ENCODE peak calls at places on chromosomes 5 and 9, in six cellular contexts. I, Q, B, J, Z and N are unnamed samples.

GRCh38 chr5:145903862-145904261 is 31.0 kb upstream of the GRXCR2 start:
- DNase-seq in Z (no peak), B (no peak), Q (no peak), J (no peak), I (no peak), N (no peak)

GRCh38 chr5:55427157-55427556 is 107.6 kb downstream of the PLPP1 start:
- DNase-seq in B (no peak), J (peak), Z (no peak), I (no peak), Q (no peak), N (no peak)

GRCh38 chr9:129324808-129325491 is 146.9 kb upstream of the IER5L start:
- DNase-seq in J (no peak), B (no peak), Q (no peak), I (no peak), Z (no peak), N (no peak)

GRCh38 chr9:106450549-106450948 is 412.4 kb upstream of the ZNF462 start:
- DNase-seq in B (no peak), Z (no peak), I (no peak), Q (no peak), J (no peak), N (no peak)

GRCh38 chr5:80246995-80247729 is 8.7 kb downstream of the SERINC5 start:
- DNase-seq in Q (peak), J (peak), I (peak), Z (peak), B (no peak), N (peak)

GRCh38 chr5:147578228-147579024 is 68.6 kb upstream of the DPYSL3 start:
- DNase-seq in I (no peak), Q (peak), Z (no peak), J (peak), B (no peak), N (peak)

GRCh38 chr9:14030350-14030823 is 283.6 kb downstream of the NFIB start:
- DNase-seq in B (no peak), Q (peak), J (peak), I (no peak), Z (no peak), N (no peak)

GRCh38 chr9:136629879-136630661 is 32.6 kb upstream of the EGFL7 start:
- DNase-seq in I (peak), J (peak), B (peak), Z (no peak), Q (no peak), N (peak)

GRCh38 chr5:42676362-42676761 is 80.3 kb upstream of the CCDC152 start:
- DNase-seq in Z (no peak), I (no peak), J (no peak), Q (no peak), B (no peak), N (no peak)

GRCh38 chr5:139296862-139297326 is 3.4 kb downstream of the MATR3 start:
- DNase-seq in Z (no peak), J (no peak), B (peak), I (no peak), Q (no peak), N (no peak)

GRCh38 chr9:137217276-137218211 is 4.5 kb downstream of the RNF208 start:
- DNase-seq in Q (no peak), J (no peak), I (peak), B (peak), Z (no peak), N (peak)

GRCh38 chr5:540215-541147 is 16.2 kb upstream of the SLC9A3 start:
- DNase-seq in Z (no peak), I (no peak), J (no peak), B (no peak), Q (no peak), N (no peak)

GRCh38 chr5:43620944-43621505 is 18.0 kb downstream of the NNT start:
- DNase-seq in J (no peak), Z (no peak), Q (no peak), B (no peak), I (no peak), N (no peak)

GRCh38 chr9:130359819-130360218 is 84.9 kb upstream of the ASS1 start:
- DNase-seq in Q (no peak), I (peak), B (no peak), Z (no peak), J (no peak), N (no peak)

GRCh38 chr9:69658987-69659677 is 13.0 kb downstream of the APBA1 start:
- DNase-seq in J (no peak), I (no peak), Q (no peak), Z (no peak), B (no peak), N (no peak)

GRCh38 chr9:69660304-69660703 is 11.9 kb downstream of the APBA1 start:
- DNase-seq in B (no peak), Z (no peak), Q (no peak), J (no peak), I (no peak), N (no peak)

GRCh38 chr9:69653261-69653660 is 18.9 kb downstream of the APBA1 start:
- DNase-seq in Z (no peak), I (no peak), J (no peak), Q (no peak), B (no peak), N (no peak)

GRCh38 chr9:69655065-69655464 is 17.1 kb downstream of the APBA1 start:
- DNase-seq in Q (no peak), Z (no peak), J (no peak), B (no peak), I (no peak), N (no peak)

GRCh38 chr9:69657269-69657668 is 14.9 kb downstream of the APBA1 start:
- DNase-seq in J (no peak), Z (no peak), Q (no peak), B (no peak), I (no peak), N (no peak)
- TF ChIP-seq CHD2 in J (no peak), Z (no peak), Q (no peak), B (no peak), I (no peak), N (no peak)

GRCh38 chr9:38385896-38386295 is 6.6 kb upstream of the ALDH1B1 start:
- DNase-seq in J (no peak), Z (no peak), Q (no peak), B (no peak), I (no peak), N (no peak)
- TF ChIP-seq CHD2 in J (no peak), Z (no peak), Q (no peak), B (no peak), I (no peak), N (no peak)

DNA sequence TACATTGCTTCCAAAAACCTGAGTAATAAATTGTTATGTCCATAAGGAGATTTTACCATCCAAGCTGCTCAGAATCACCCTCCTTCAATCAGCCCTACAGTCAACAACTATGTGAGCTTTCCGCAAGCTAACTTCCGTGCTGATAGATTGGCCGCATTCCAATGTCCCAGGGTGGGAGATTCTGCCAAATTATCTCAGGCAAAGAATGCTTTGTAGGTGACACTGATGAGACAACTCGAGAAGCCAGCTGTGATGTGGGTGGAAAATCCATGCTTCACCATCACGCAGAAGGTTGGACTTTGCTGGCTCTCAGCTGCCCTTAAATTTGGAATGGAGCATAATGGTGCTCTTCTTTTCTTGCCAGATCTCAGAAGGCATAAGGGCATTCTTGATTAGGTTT is 44.9 kb upstream of the HCN1 start:
- DNase-seq in J (no peak), I (no peak), B (no peak), Z (no peak), Q (no peak), N (no peak)
- TF ChIP-seq CHD2 in J (no peak), I (no peak), B (no peak), Z (no peak), Q (no peak), N (no peak)

GRCh38 chr5:34866989-34867471 is 28.1 kb downstream of the TTC23L start:
- DNase-seq in B (no peak), Z (no peak), J (no peak), Q (peak), I (peak), N (peak)

GRCh38 chr5:34859253-34859652 is 20.3 kb downstream of the TTC23L start:
- DNase-seq in Z (no peak), B (no peak), Q (no peak), I (no peak), J (no peak), N (peak)

GRCh38 chr5:34867660-34868059 is 28.7 kb downstream of the TTC23L start:
- DNase-seq in Z (no peak), J (no peak), Q (no peak), I (no peak), B (no peak), N (no peak)

GRCh38 chr5:34865131-34865530 is 26.2 kb downstream of the TTC23L start:
- DNase-seq in Q (no peak), J (no peak), Z (no peak), I (no peak), B (no peak), N (no peak)

DNA sequence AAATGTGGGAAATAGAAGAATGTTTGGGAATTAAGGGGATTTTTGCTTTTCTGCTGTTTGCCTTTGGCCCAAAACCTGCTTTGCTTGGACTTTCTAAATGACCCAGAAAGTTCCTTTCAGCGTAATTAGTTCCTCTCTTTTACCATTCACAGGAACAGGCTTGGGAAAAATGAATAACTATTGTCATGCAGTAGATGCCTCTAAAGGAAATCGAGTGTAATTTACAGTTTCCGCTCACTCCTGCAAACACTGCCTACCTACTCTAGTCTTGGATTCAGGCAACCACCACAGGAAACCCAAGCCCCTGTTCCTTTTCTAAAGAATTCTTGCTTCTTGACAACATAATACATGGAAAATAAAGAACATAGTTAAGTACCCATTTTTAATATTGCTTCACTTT is 25.0 kb downstream of the TTC23L start:
- DNase-seq in Q (no peak), J (no peak), B (no peak), I (no peak), Z (no peak), N (no peak)
- TF ChIP-seq CHD2 in Q (no peak), J (no peak), B (no peak), I (no peak), Z (no peak), N (no peak)